ENCODE peak calls at places on chromosomes 4 and X, in seven cellular contexts. G is mammary epithelial cell, E is lower lobe of right lung, D is neural progenitor cell, K is H1, H is stomach, T is spleen. F is an unnamed sample.
A peak's percentile ranks its signal among the peaks of the same experiment; 100 is the strongest.

GRCh38 chr4:43990968-43991367 is 457.6 kb downstream of the KCTD8 start:
- DNase-seq in G (no peak), E (no peak), D (no peak), K (no peak), H (no peak), T (no peak), F (no peak)

GRCh38 chr4:80361329-80361900 is 25.9 kb downstream of the CFAP299 start:
- DNase-seq in G (peak; percentile 28), E (no peak), D (peak; percentile 8), K (no peak), H (no peak), T (no peak), F (no peak)

GRCh38 chrX:70455366-70456202 is 10.9 kb downstream of the DLG3 start:
- DNase-seq in G (no peak), E (no peak), D (peak; percentile 60), K (no peak), H (no peak), T (no peak), F (no peak)

GRCh38 chr4:57053508-57053907 is 56.7 kb downstream of the IGFBP7 start:
- DNase-seq in G (peak; percentile 96), E (no peak), D (no peak), K (no peak), H (no peak), T (no peak), F (no peak)

GRCh38 chrX:41445171-41445570 is 2.0 kb upstream of the NYX start:
- DNase-seq in G (no peak), E (no peak), D (no peak), K (no peak), H (no peak), T (no peak), F (no peak)

GRCh38 chr4:145865274-145865941 is 73.2 kb downstream of the ZNF827 start:
- DNase-seq in G (no peak), E (no peak), D (no peak), K (no peak), H (no peak), T (no peak), F (no peak)

GRCh38 chrX:11666180-11666579 is 460 bp upstream of the ARHGAP6 start:
- DNase-seq in G (no peak), E (no peak), D (peak; percentile 59), K (no peak), H (no peak), T (no peak), F (no peak)

GRCh38 chrX:77442728-77443127 is 4.5 kb upstream of the FGF16 start:
- DNase-seq in G (peak; percentile 89), E (no peak), D (no peak), K (no peak), H (no peak), T (no peak), F (no peak)

GRCh38 chrX:150575415-150575814 is 7.0 kb downstream of the MTM1 start:
- DNase-seq in G (peak; percentile 96), E (no peak), D (no peak), K (no peak), H (no peak), T (no peak), F (no peak)

GRCh38 chr4:142077048-142077447 is 440.7 kb downstream of the IL15 start:
- DNase-seq in G (peak; percentile 13), E (no peak), D (no peak), K (no peak), H (no peak), T (no peak), F (no peak)

GRCh38 chrX:90617710-90618325 is 696.1 kb downstream of the TGIF2LX start:
- DNase-seq in G (no peak), E (no peak), D (no peak), K (no peak), H (no peak), T (no peak), F (peak; percentile 19)

GRCh38 chrX:2391869-2392606 is 108.7 kb downstream of the DHRSX start:
- DNase-seq in G (peak; percentile 93), E (no peak), D (no peak), K (peak; percentile 88), H (no peak), T (no peak), F (no peak)

GRCh38 chrX:136892412-136892811 is 11.9 kb upstream of the RBMX start:
- DNase-seq in G (no peak), E (no peak), D (no peak), K (no peak), H (no peak), T (no peak), F (no peak)

GRCh38 chr4:18593297-18594002 is 571.9 kb upstream of the LCORL start:
- DNase-seq in G (peak; percentile 51), E (no peak), D (peak; percentile 91), K (peak; percentile 47), H (peak; percentile 49), T (no peak), F (peak; percentile 18)

GRCh38 chr4:73391774-73392173 is 12.3 kb upstream of the ALB start:
- DNase-seq in G (no peak), E (no peak), D (no peak), K (no peak), H (no peak), T (no peak), F (no peak)
- H3K27ac ChIP-seq in G (no peak overlapping the region), E (no peak overlapping the region), D (no peak overlapping the region), K (no peak overlapping the region), H (no peak overlapping the region), T (no peak overlapping the region), F (no peak overlapping the region)

DNA sequence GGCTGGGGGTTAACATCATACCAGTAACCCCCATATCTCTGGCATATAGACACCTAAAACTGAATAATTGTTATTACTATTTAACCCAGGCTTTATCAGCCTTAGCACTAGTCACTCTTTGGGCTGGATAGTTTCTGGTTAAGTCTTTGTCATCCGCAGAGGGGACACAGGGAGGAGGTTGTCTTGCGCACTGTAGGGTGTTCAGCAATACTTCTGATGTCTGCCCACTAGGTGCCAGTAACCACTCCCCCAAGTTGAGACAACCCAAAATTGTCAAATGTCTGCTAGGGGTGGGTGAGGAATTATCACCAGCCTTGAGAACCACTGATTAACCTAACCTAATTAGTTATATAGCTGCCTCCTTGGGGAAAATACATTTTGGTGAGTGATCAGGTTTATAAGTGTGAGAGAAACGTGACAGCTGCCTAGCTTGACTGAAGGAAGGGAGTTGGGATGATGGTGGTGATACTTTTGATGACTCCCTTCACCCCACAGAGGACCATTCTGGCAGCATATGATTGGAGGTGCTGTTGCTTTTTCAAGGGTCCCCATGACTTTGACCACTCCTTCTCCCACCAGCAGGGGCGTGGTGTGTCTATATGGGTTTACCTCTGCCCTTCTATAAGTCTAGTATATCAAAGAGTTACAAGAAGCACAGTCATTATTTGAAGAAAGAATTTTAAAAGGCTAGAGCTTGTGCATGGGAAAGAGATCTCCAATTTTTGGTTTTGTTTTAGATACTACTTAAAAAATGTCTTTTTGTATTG is 140.9 kb downstream of the STIM2 start:
- DNase-seq in G (no peak), E (no peak), D (no peak), K (no peak), H (no peak), T (no peak), F (no peak)
- TF ChIP-seq CTCF in G (no peak), E (no peak), D (no peak), K (peak; percentile 39), H (no peak), T (no peak), F (no peak)

GRCh38 chr4:156773648-156774357 is 197.8 kb downstream of the PDGFC start:
- DNase-seq in G (peak; percentile 39), E (no peak), D (no peak), K (no peak), H (no peak), T (no peak), F (no peak)

GRCh38 chr4:156766846-156767245 is 204.8 kb downstream of the PDGFC start:
- DNase-seq in G (no peak), E (no peak), D (no peak), K (no peak), H (no peak), T (no peak), F (no peak)

GRCh38 chr4:156767911-156768415 is 203.6 kb downstream of the PDGFC start:
- DNase-seq in G (no peak), E (no peak), D (no peak), K (no peak), H (no peak), T (no peak), F (no peak)

GRCh38 chr4:156774422-156774821 is 197.2 kb downstream of the PDGFC start:
- DNase-seq in G (peak; percentile 86), E (no peak), D (no peak), K (no peak), H (no peak), T (no peak), F (no peak)

DNA sequence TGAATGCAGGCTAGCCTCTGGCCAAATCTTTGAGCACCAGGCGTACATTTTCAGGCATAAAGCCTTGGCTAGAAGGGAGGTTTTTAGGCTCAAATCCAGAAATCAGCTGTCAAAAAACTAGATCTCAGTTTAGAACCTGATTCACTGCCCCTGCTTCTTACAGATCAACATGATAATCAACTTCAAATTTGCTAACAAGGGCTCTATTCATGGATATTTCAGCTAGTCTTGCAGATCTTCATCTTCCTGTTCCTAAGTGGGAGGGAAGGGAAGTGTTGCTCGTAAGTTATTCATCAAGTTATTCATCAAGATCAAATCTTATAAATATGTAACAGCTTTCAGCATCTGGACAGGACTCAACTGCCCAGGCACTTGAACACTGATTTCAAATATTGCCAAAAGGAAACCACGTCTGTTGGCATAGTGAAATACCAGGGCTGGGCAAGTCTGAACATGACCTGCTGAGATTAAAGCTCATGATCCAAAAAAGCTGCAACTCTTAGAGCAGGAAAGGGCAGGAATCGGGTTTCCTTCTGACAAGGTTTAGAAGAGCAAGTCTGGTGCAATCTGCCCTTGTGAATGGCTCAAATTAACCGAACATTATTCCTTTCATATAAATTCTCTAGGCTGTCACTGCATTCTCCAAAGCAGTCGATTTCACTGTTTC is 200.3 kb downstream of the PDGFC start:
- DNase-seq in G (peak; percentile 99), E (no peak), D (peak; percentile 51), K (no peak), H (peak; percentile 41), T (no peak), F (no peak)
- H3K4me1 ChIP-seq in G (peaks cover 45% of the 10 kb centered on the region), E (peaks cover 28% of the 10 kb centered on the region), D (peaks cover 25% of the 10 kb centered on the region), K (peaks cover 10% of the 10 kb centered on the region), H (peaks cover 48% of the 10 kb centered on the region), T (no peaks in the 10 kb centered on the region), F (no peaks in the 10 kb centered on the region)

GRCh38 chr4:40630335-40631021 is 814 bp upstream of the RBM47 start:
- DNase-seq in G (no peak), E (peak; percentile 90), D (peak; percentile 63), K (peak; percentile 51), H (peak; percentile 87), T (peak; percentile 90), F (peak; percentile 67)

GRCh38 chr4:40629401-40630334 is at the start of gene RBM47:
- DNase-seq in G (peak; percentile 78), E (peak; percentile 89), D (peak; percentile 78), K (peak; percentile 79), H (peak; percentile 86), T (peak; percentile 93), F (peak; percentile 68)

GRCh38 chr4:40628888-40629287 is 776 bp downstream of the RBM47 start:
- DNase-seq in G (no peak), E (no peak), D (no peak), K (no peak), H (no peak), T (no peak), F (no peak)

GRCh38 chr4:40626183-40626990 is 3.3 kb downstream of the RBM47 start:
- DNase-seq in G (no peak), E (no peak), D (peak; percentile 14), K (no peak), H (no peak), T (no peak), F (no peak)

DNA sequence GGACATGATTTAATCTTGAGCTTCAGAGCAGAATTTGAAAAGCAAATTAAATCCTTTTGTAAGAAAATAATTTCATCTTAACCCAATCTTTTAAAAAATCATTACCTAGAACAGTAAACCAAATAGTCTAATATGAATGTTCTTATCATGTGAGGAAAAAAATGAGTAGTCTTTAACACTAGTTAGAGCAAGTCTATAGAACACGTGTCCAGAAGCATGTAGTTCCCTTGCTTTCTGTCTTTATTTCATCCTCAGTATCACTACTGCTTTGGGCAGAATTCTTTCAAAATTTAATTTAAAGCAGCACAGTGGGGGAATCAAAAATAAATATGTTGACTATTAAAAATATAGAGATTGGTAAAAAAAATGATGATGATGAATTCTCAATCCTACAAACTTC is 2.1 kb downstream of the RBM47 start:
- DNase-seq in G (no peak), E (no peak), D (no peak), K (no peak), H (no peak), T (no peak), F (no peak)
- H3K27ac ChIP-seq in G (no peak overlapping the region), E (no peak overlapping the region), D (no peak overlapping the region), K (no peak overlapping the region), H (peak overlapping the region; percentile 93), T (peak overlapping the region; percentile 94), F (no peak overlapping the region)